ENCODE peak calls at places on chromosomes 6 and 20, in seven cellular contexts. R is CD8-positive, alpha-beta T cell; D is colonic mucosa; N is cardiac muscle cell; Q is epithelial cell of esophagus; J is neural progenitor cell; V is WERI-Rb-1. A is an unnamed sample.

GRCh38 chr6:108321253-108321740 is 26.4 kb downstream of the AFG1L start:
- DNase-seq in N (peak; percentile 5), R (no peak), Q (peak; percentile 19), V (no peak), J (no peak), D (no peak), A (peak; percentile 3)

GRCh38 chr6:8085053-8085511 is 17.3 kb downstream of the EEF1E1 start:
- DNase-seq in D (no peak), J (no peak), V (no peak), R (no peak), Q (peak; percentile 94), N (peak; percentile 91), A (peak; percentile 96)

GRCh38 chr6:145906144-145906543 is 58.0 kb downstream of the SHPRH start:
- DNase-seq in R (no peak), J (no peak), D (no peak), N (no peak), V (no peak), Q (no peak), A (no peak)

GRCh38 chr20:15940127-15940526 is 633.1 kb downstream of the KIF16B start:
- DNase-seq in V (no peak), D (no peak), R (no peak), J (no peak), Q (no peak), N (no peak), A (no peak)

GRCh38 chr6:44062771-44063560 is 64.3 kb downstream of the MRPL14 start:
- DNase-seq in D (no peak), N (peak; percentile 56), V (peak; percentile 79), J (peak; percentile 53), R (peak; percentile 15), Q (peak; percentile 83), A (no peak)

GRCh38 chr6:168212322-168212721 is 107.3 kb downstream of the DACT2 start:
- DNase-seq in D (no peak), V (no peak), J (no peak), R (no peak), N (no peak), Q (no peak), A (no peak)

GRCh38 chr20:20820104-20820503 is 107.7 kb upstream of the RALGAPA2 start:
- DNase-seq in Q (no peak), J (peak; percentile 66), R (no peak), N (peak; percentile 7), D (no peak), V (peak; percentile 77), A (no peak)

GRCh38 chr6:87909849-87910248 is 137.8 kb upstream of the SPACA1 start:
- DNase-seq in D (no peak), R (no peak), J (no peak), Q (peak; percentile 83), V (no peak), N (peak; percentile 79), A (peak; percentile 92)

GRCh38 chr6:167760979-167761793 is 65.5 kb upstream of the AFDN start:
- DNase-seq in V (no peak), R (no peak), Q (peak; percentile 13), N (peak; percentile 98), J (no peak), D (no peak), A (peak; percentile 96)

GRCh38 chr6:40347571-40348011 is 239.6 kb downstream of the LRFN2 start:
- DNase-seq in J (peak; percentile 45), V (peak; percentile 82), D (no peak), N (no peak), Q (no peak), R (no peak), A (no peak)

GRCh38 chr6:3063733-3064700 is 4.3 kb upstream of the RIPK1 start:
- DNase-seq in V (peak; percentile 98), R (peak; percentile 88), D (peak; percentile 100), Q (peak; percentile 95), J (peak; percentile 85), N (peak; percentile 96), A (peak; percentile 89)

GRCh38 chr6:108676555-108676954 is 115.8 kb downstream of the FOXO3 start:
- DNase-seq in Q (no peak), N (no peak), J (no peak), D (no peak), R (no peak), V (no peak), A (no peak)

GRCh38 chr6:47452899-47453298 is 24.7 kb upstream of the CD2AP start:
- DNase-seq in D (no peak), R (no peak), V (no peak), N (no peak), J (no peak), Q (no peak), A (no peak)

GRCh38 chr6:1624848-1625341 is 15.2 kb downstream of the FOXC1 start:
- DNase-seq in N (peak; percentile 57), V (no peak), R (no peak), D (no peak), J (peak; percentile 60), Q (peak; percentile 65), A (peak; percentile 69)

GRCh38 chr6:31138982-31139381 is at the start of gene PSORS1C2:
- DNase-seq in N (no peak), V (no peak), J (no peak), D (no peak), Q (peak; percentile 58), R (no peak), A (no peak)

GRCh38 chr6:79421707-79422484 is 115.3 kb downstream of the LCA5 start:
- DNase-seq in D (peak; percentile 24), V (no peak), J (no peak), Q (peak; percentile 92), R (no peak), N (peak; percentile 96), A (peak; percentile 99)

GRCh38 chr20:24735263-24735662 is 213.8 kb upstream of the CST7 start:
- DNase-seq in R (no peak), Q (no peak), D (no peak), V (peak; percentile 89), N (peak; percentile 3), J (no peak), A (no peak)

GRCh38 chr6:106502534-106502933 is 126.8 kb downstream of the RTN4IP1 start:
- DNase-seq in R (no peak), V (no peak), Q (peak; percentile 89), N (no peak), J (no peak), D (no peak), A (no peak)

GRCh38 chr20:43191946-43192847 is 2.5 kb upstream of the PTPRT start:
- DNase-seq in V (peak; percentile 66), D (no peak), Q (peak; percentile 15), N (peak; percentile 6), J (peak; percentile 73), R (no peak), A (no peak)

GRCh38 chr6:158232445-158233213 is 64.5 kb downstream of the GTF2H5 start:
- DNase-seq in Q (peak; percentile 78), N (peak; percentile 77), D (peak; percentile 71), R (peak; percentile 48), V (peak; percentile 65), J (peak; percentile 63), A (peak; percentile 77)

GRCh38 chr20:33339515-33340058 is 56.6 kb downstream of the BPIFB1 start:
- DNase-seq in R (no peak), N (no peak), Q (no peak), J (peak; percentile 29), D (no peak), V (no peak), A (no peak)

GRCh38 chr20:33337119-33337518 is 54.1 kb downstream of the BPIFB1 start:
- DNase-seq in J (no peak), R (no peak), N (no peak), Q (peak; percentile 11), V (no peak), D (no peak), A (no peak)

GRCh38 chr20:33338465-33339258 is 55.6 kb downstream of the BPIFB1 start:
- DNase-seq in V (no peak), D (no peak), R (no peak), N (no peak), Q (no peak), J (no peak), A (no peak)

GRCh38 chr20:33336375-33336774 is 53.4 kb downstream of the BPIFB1 start:
- DNase-seq in R (no peak), Q (no peak), D (no peak), V (no peak), J (no peak), N (no peak), A (no peak)

GRCh38 chr20:33337531-33338165 is 54.6 kb downstream of the BPIFB1 start:
- DNase-seq in R (no peak), Q (no peak), N (no peak), D (no peak), J (no peak), V (no peak), A (no peak)
- H3K4me3 ChIP-seq in R (no peak overlapping the region), Q (no peak overlapping the region), N (no peak overlapping the region), D (no peak overlapping the region), J (no peak overlapping the region), V (no peak overlapping the region), A (no peak overlapping the region)

DNA sequence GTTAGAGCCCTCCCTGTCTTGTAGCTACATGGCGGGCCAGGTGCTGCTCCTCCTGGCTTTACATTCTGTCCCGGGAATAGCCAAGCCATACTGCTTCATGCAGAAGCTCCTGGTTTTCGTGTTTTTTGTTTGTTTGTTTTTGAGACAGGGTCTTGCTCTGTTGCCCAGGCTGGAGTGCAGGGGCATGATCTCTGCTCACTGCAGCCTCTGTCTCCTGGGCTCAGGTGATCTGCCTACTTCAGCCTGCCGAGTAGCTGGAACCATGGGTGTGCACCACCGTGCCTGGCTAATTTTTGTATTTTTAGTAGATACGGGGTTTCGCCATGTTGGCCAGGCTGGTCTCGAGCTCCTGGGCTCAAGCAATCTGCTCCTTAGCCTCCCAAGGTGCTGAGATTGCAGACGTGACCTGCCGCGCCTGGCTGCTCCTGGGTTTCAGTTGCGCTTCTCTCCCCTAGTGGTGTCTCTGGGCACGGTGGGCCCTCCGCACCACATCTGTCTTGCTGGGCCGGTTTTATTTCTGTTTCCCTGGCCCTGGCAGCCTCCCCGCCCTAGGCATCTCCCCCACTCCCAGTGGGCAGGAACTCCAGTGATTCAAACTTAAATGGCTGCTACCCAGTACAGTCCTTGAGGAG is 12.9 kb downstream of the CDYL start:
- DNase-seq in R (no peak), N (no peak), V (no peak), J (peak; percentile 28), Q (no peak), D (no peak), A (no peak)
- TF ChIP-seq CTCF in R (no peak), N (no peak), V (peak; percentile 34), J (peak; percentile 38), Q (no peak), D (no peak), A (no peak)

DNA sequence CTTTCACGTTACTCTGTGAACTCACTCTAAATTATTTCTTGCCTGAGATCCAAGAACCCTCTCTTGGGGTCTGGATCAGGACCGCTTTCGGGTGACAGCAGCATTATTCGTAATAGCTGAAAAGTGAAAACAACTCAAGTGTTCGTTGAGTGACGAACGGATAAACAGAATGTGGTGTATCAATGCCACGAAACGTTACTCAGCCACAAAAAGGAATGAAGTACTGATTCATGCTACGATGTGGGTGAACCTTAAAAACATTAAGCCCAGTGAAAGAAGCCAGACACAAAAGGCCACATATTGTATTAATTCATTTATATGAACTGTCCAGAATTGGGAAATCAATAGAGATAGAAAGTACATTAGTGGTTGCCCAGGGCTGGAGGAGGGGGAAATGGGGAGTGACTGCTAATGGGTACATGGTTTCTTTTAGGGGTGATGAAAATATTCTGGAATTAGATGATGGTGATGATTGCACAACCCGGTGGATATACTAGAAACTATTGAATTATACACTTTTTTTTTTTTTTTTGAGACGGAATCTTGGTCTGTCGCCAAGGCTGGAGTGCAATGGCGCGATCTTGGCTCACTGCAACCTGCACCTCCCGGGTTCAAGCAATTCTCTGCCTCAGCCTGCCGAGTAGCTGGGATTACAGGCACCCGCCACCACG is 8.4 kb downstream of the PTGIS start:
- DNase-seq in J (no peak), R (no peak), Q (no peak), N (peak; percentile 95), D (no peak), V (no peak), A (peak; percentile 92)
- H3K4me3 ChIP-seq in J (no peak overlapping the region), R (no peak overlapping the region), Q (no peak overlapping the region), N (no peak overlapping the region), D (no peak overlapping the region), V (no peak overlapping the region), A (no peak overlapping the region)

GRCh38 chr6:52364480-52365166 is 2.7 kb downstream of the PAQR8 start:
- DNase-seq in V (no peak), R (no peak), J (no peak), D (no peak), N (peak; percentile 2), Q (no peak), A (no peak)
- TF ChIP-seq CTCF in V (no peak), R (no peak), J (no peak), D (no peak), N (no peak), Q (no peak), A (no peak)

A was measured in cardiac fibroblast.